ENCODE peak calls at places on chromosomes 3 and 15, in eight cellular contexts. E, C, Z, Y, S, D, X and A are unnamed samples.

GRCh38 chr15:66101715-66102395 is 151.7 kb downstream of the MEGF11 start:
- DNase-seq in E (no peak), C (no peak), Z (no peak), Y (no peak), S (no peak), D (no peak), X (no peak), A (no peak)

GRCh38 chr15:92714071-92714456 is 58.5 kb upstream of the FAM174B start:
- DNase-seq in E (peak), C (no peak), Z (peak), Y (peak), S (peak), D (no peak), X (peak), A (no peak)

GRCh38 chr3:31235062-31235704 is 297.5 kb upstream of the STT3B start:
- DNase-seq in E (no peak), C (no peak), Z (no peak), Y (no peak), S (no peak), D (no peak), X (no peak), A (no peak)

GRCh38 chr15:43911235-43911661 is 84.4 kb downstream of the WDR76 start:
- DNase-seq in E (no peak), C (no peak), Z (peak), Y (no peak), S (peak), D (peak), X (no peak), A (no peak)

GRCh38 chr3:40451551-40451950 is 5.6 kb upstream of the RPL14 start:
- DNase-seq in E (no peak), C (no peak), Z (no peak), Y (no peak), S (no peak), D (no peak), X (no peak), A (no peak)

GRCh38 chr3:111352585-111352984 is 189.4 kb upstream of the CD96 start:
- DNase-seq in E (no peak), C (no peak), Z (no peak), Y (no peak), S (no peak), D (no peak), X (no peak), A (no peak)

GRCh38 chr15:39140060-39140604 is 440.7 kb upstream of the THBS1 start:
- DNase-seq in E (peak), C (no peak), Z (peak), Y (peak), S (peak), D (no peak), X (no peak), A (no peak)

GRCh38 chr15:73894133-73894814 is 20.9 kb downstream of the TBC1D21 start:
- DNase-seq in E (no peak), C (no peak), Z (no peak), Y (no peak), S (no peak), D (no peak), X (no peak), A (no peak)

GRCh38 chr3:129343643-129344360 is 65.1 kb downstream of the HMCES start:
- DNase-seq in E (peak), C (no peak), Z (peak), Y (peak), S (peak), D (no peak), X (peak), A (peak)

GRCh38 chr15:48411971-48412591 is 80.9 kb downstream of the DUT start:
- DNase-seq in E (no peak), C (no peak), Z (no peak), Y (no peak), S (no peak), D (no peak), X (no peak), A (no peak)

GRCh38 chr3:45104715-45105711 is 41.2 kb downstream of the CDCP1 start:
- DNase-seq in E (no peak), C (no peak), Z (peak), Y (no peak), S (no peak), D (no peak), X (no peak), A (no peak)

GRCh38 chr15:63480441-63480821 is 24.0 kb upstream of the USP3 start:
- DNase-seq in E (no peak), C (no peak), Z (no peak), Y (peak), S (no peak), D (no peak), X (no peak), A (no peak)

GRCh38 chr3:72210248-72210647 is 425.3 kb upstream of the PROK2 start:
- DNase-seq in E (no peak), C (no peak), Z (no peak), Y (no peak), S (no peak), D (no peak), X (no peak), A (no peak)

GRCh38 chr15:68447209-68447608 is 15.2 kb upstream of the ITGA11 start:
- DNase-seq in E (no peak), C (no peak), Z (no peak), Y (no peak), S (no peak), D (no peak), X (no peak), A (no peak)

GRCh38 chr3:154616298-154616697 is 186.3 kb upstream of the GPR149 start:
- DNase-seq in E (peak), C (peak), Z (no peak), Y (no peak), S (no peak), D (no peak), X (no peak), A (no peak)
- TF ChIP-seq CTCF in E (no peak), C (no peak), Z (no peak), Y (no peak), S (no peak), D (no peak), X (no peak), A (no peak)

GRCh38 chr3:124512881-124513609 is 217.2 kb upstream of the UMPS start:
- DNase-seq in E (no peak), C (no peak), Z (no peak), Y (peak), S (peak), D (no peak), X (no peak), A (no peak)
- TF ChIP-seq CTCF in E (no peak), C (no peak), Z (no peak), Y (no peak), S (peak), D (no peak), X (no peak), A (no peak)

GRCh38 chr15:89399390-89400120 is 64.9 kb upstream of the POLG start:
- DNase-seq in E (peak), C (peak), Z (no peak), Y (no peak), S (peak), D (no peak), X (peak), A (peak)
- TF ChIP-seq CTCF in E (peak), C (peak), Z (peak), Y (no peak), S (peak), D (peak), X (peak), A (peak)

GRCh38 chr3:136249593-136250225 is 431 bp upstream of the PCCB start:
- DNase-seq in E (no peak), C (peak), Z (no peak), Y (no peak), S (no peak), D (no peak), X (no peak), A (no peak)

GRCh38 chr3:136251511-136251910 is 1.4 kb downstream of the PCCB start:
- DNase-seq in E (no peak), C (no peak), Z (no peak), Y (no peak), S (no peak), D (no peak), X (peak), A (peak)

GRCh38 chr3:136250226-136250861 is at the start of gene PCCB:
- DNase-seq in E (peak), C (peak), Z (peak), Y (peak), S (peak), D (peak), X (peak), A (peak)

GRCh38 chr3:136249091-136249490 is 1.0 kb upstream of the PCCB start:
- DNase-seq in E (no peak), C (no peak), Z (no peak), Y (no peak), S (no peak), D (no peak), X (no peak), A (no peak)

DNA sequence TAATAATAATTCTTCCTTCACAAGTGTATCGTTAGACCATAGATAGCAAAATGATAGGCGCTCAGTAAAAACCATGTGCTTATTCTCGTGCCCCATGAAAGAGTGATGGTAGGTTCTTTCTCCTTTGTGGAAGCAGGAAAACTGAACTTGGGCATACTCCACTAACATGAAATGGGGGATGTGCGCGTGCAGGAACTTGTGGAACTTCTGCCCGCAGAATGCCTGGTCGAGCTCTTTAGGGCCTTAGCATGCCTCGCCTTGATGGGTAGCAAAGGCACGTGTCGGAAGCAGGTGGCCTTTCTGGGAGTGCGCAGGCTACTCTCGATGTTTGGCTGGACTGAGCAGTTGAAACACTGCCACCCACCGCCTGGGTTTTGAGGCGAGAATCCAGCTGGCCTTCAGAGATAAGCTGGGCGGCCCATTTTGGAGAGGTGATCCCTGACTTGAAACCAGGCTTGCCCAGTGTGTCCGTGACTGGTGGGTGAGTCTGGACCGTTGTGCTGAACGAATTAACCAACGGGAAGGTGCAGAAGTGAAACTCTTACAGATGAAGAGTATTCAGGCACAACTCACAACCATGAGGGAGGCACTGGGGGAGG is 821 bp downstream of the PCCB start:
- DNase-seq in E (peak), C (peak), Z (peak), Y (peak), S (no peak), D (peak), X (peak), A (peak)
- TF ChIP-seq CTCF in E (no peak), C (peak), Z (peak), Y (peak), S (no peak), D (peak), X (peak), A (peak)

GRCh38 chr3:52506266-52506966 is 11.3 kb downstream of the STAB1 start:
- DNase-seq in E (no peak), C (no peak), Z (no peak), Y (no peak), S (no peak), D (no peak), X (no peak), A (no peak)

GRCh38 chr3:52504977-52505376 is 9.8 kb downstream of the STAB1 start:
- DNase-seq in E (no peak), C (no peak), Z (no peak), Y (no peak), S (no peak), D (no peak), X (no peak), A (no peak)

GRCh38 chr3:52509753-52510328 is 14.7 kb downstream of the STAB1 start:
- DNase-seq in E (no peak), C (no peak), Z (no peak), Y (no peak), S (no peak), D (no peak), X (no peak), A (no peak)

GRCh38 chr3:52503788-52504424 is 8.8 kb downstream of the STAB1 start:
- DNase-seq in E (no peak), C (no peak), Z (no peak), Y (no peak), S (no peak), D (no peak), X (no peak), A (no peak)

DNA sequence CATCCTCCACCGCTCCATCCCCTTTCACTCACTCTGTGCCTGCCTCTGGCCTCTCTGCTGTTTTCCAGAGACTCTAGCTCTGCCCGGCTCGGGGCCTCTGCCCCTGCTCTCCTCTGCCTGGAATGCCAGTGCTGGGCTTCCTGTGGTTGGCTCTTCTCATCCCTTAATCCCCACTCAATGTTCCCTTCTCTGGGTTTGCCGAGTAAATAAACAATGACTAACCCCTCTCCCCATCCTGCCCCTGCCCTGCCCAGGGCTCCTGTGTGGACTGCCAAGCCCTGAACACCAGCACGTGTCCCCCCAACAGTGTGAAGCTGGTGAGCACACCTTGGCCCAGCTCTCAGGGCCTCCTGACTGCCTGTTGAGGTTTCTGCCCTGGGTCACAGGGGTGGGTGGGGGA is 12.2 kb downstream of the STAB1 start:
- DNase-seq in E (no peak), C (no peak), Z (no peak), Y (no peak), S (peak), D (no peak), X (no peak), A (no peak)
- TF ChIP-seq CTCF in E (no peak), C (no peak), Z (no peak), Y (no peak), S (no peak), D (no peak), X (no peak), A (no peak)

DNA sequence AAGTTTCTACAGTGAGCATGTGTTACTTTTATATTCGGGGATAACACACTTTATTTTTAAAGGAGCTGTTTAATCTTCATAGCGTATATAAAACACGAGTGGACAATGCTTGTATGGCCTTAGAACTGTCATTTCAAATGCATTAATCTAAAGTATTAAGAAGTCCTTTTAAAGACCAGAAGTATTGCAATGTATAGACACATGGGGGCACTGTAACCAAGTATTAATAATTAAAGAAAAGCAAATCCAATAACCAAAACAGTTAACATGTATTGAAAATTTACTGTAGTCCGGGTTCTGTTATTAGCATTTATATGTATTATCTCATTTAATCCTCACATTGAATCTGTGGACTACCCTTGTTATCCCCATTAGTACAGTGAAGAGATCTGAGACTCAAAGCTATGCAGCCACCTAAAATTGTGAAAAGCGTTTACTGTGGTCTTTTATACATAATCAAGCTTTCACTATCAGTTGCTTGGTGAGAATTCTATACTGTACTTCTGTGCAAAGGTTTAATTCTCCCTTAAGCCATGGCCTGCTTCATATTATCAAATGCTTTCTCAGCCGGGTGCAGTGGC is 10.1 kb downstream of the ARL14 start:
- DNase-seq in E (no peak), C (peak), Z (no peak), Y (no peak), S (no peak), D (no peak), X (peak), A (peak)
- TF ChIP-seq CTCF in E (peak), C (peak), Z (no peak), Y (peak), S (peak), D (peak), X (no peak), A (peak)

GRCh38 chr3:172911142-172911541 is 160.6 kb downstream of the ECT2 start:
- DNase-seq in E (no peak), C (no peak), Z (no peak), Y (no peak), S (no peak), D (no peak), X (no peak), A (no peak)
- TF ChIP-seq CTCF in E (no peak), C (no peak), Z (peak), Y (no peak), S (no peak), D (no peak), X (no peak), A (no peak)